ENCODE peak calls at places on chromosomes 11 and 22, in four cellular contexts. One of them, this sample, is unnamed.

GRCh38 chr11:113563766-113564165 is 88.6 kb upstream of the DRD2 start:
- DNase-seq in left ventricle myocardium inferior: no peak
- DNase-seq in sigmoid colon: no peak
- DNase-seq in CD8-positive, alpha-beta T cell: no peak
- DNase-seq in this sample: no peak

GRCh38 chr11:127710831-127711230 is 710.3 kb upstream of the KIRREL3 start:
- DNase-seq in left ventricle myocardium inferior: no peak
- DNase-seq in sigmoid colon: no peak
- DNase-seq in CD8-positive, alpha-beta T cell: no peak
- DNase-seq in this sample: no peak

GRCh38 chr22:40572976-40573375 is 63.5 kb downstream of the MRTFA start:
- DNase-seq in left ventricle myocardium inferior: no peak
- DNase-seq in sigmoid colon: no peak
- DNase-seq in CD8-positive, alpha-beta T cell: no peak
- DNase-seq in this sample: no peak

GRCh38 chr11:86625544-86625943 is 46.9 kb downstream of the ME3 start:
- DNase-seq in left ventricle myocardium inferior: no peak
- DNase-seq in sigmoid colon: no peak
- DNase-seq in CD8-positive, alpha-beta T cell: no peak
- DNase-seq in this sample: no peak

GRCh38 chr22:45105281-45105700 is 58.4 kb upstream of the NUP50 start:
- DNase-seq in left ventricle myocardium inferior: no peak
- DNase-seq in sigmoid colon: no peak
- DNase-seq in CD8-positive, alpha-beta T cell: no peak
- DNase-seq in this sample: no peak

GRCh38 chr11:75867778-75868374 is 52.9 kb downstream of the UVRAG start:
- DNase-seq in left ventricle myocardium inferior: no peak
- DNase-seq in sigmoid colon: no peak
- DNase-seq in CD8-positive, alpha-beta T cell: peak
- DNase-seq in this sample: no peak

GRCh38 chr11:18853086-18853720 is 61.6 kb upstream of the PTPN5 start:
- DNase-seq in left ventricle myocardium inferior: no peak
- DNase-seq in sigmoid colon: no peak
- DNase-seq in CD8-positive, alpha-beta T cell: no peak
- DNase-seq in this sample: no peak

GRCh38 chr11:32113637-32114203 is 22.8 kb downstream of the RCN1 start:
- DNase-seq in left ventricle myocardium inferior: no peak
- DNase-seq in sigmoid colon: no peak
- DNase-seq in CD8-positive, alpha-beta T cell: no peak
- DNase-seq in this sample: no peak

GRCh38 chr11:62556872-62557631 is 10.4 kb upstream of the AHNAK start:
- DNase-seq in left ventricle myocardium inferior: no peak
- DNase-seq in sigmoid colon: no peak
- DNase-seq in CD8-positive, alpha-beta T cell: peak
- DNase-seq in this sample: peak

GRCh38 chr22:36998620-36999351 is 20.5 kb downstream of the TST start:
- DNase-seq in left ventricle myocardium inferior: no peak
- DNase-seq in sigmoid colon: no peak
- DNase-seq in CD8-positive, alpha-beta T cell: no peak
- DNase-seq in this sample: peak

GRCh38 chr11:61720597-61720996 is 31.8 kb upstream of the MYRF start:
- DNase-seq in left ventricle myocardium inferior: no peak
- DNase-seq in sigmoid colon: no peak
- DNase-seq in CD8-positive, alpha-beta T cell: no peak
- DNase-seq in this sample: no peak

GRCh38 chr11:130671801-130672700 is 223.6 kb downstream of the ADAMTS15 start:
- DNase-seq in left ventricle myocardium inferior: peak
- DNase-seq in sigmoid colon: peak
- DNase-seq in CD8-positive, alpha-beta T cell: no peak
- DNase-seq in this sample: peak

GRCh38 chr22:36433318-36434231 is 45.8 kb upstream of the MYH9 start:
- DNase-seq in left ventricle myocardium inferior: no peak
- DNase-seq in sigmoid colon: no peak
- DNase-seq in CD8-positive, alpha-beta T cell: no peak
- DNase-seq in this sample: no peak

GRCh38 chr11:47869548-47870393 is 21.6 kb upstream of the NUP160 start:
- DNase-seq in left ventricle myocardium inferior: no peak
- DNase-seq in sigmoid colon: no peak
- DNase-seq in CD8-positive, alpha-beta T cell: no peak
- DNase-seq in this sample: no peak

GRCh38 chr11:31422703-31423102 is 53.0 kb downstream of the DNAJC24 start:
- DNase-seq in left ventricle myocardium inferior: no peak
- DNase-seq in sigmoid colon: no peak
- DNase-seq in CD8-positive, alpha-beta T cell: no peak
- DNase-seq in this sample: no peak

GRCh38 chr11:33377100-33377851 is 120.1 kb downstream of the HIPK3 start:
- DNase-seq in left ventricle myocardium inferior: no peak
- DNase-seq in sigmoid colon: no peak
- DNase-seq in CD8-positive, alpha-beta T cell: no peak
- DNase-seq in this sample: no peak

GRCh38 chr22:39569066-39569465 is 1.5 kb upstream of the CACNA1I start:
- DNase-seq in left ventricle myocardium inferior: no peak
- DNase-seq in sigmoid colon: no peak
- DNase-seq in CD8-positive, alpha-beta T cell: no peak
- DNase-seq in this sample: no peak

GRCh38 chr11:131430466-131431176 is 60.2 kb downstream of the NTM start:
- DNase-seq in left ventricle myocardium inferior: no peak
- DNase-seq in sigmoid colon: no peak
- DNase-seq in CD8-positive, alpha-beta T cell: no peak
- DNase-seq in this sample: no peak

GRCh38 chr22:30028731-30029130 is 51.5 kb upstream of the HORMAD2 start:
- DNase-seq in left ventricle myocardium inferior: no peak
- DNase-seq in sigmoid colon: no peak
- DNase-seq in CD8-positive, alpha-beta T cell: no peak
- DNase-seq in this sample: no peak

GRCh38 chr11:64148917-64149617 is 16.8 kb downstream of the MACROD1 start:
- DNase-seq in left ventricle myocardium inferior: no peak
- DNase-seq in sigmoid colon: no peak
- DNase-seq in CD8-positive, alpha-beta T cell: no peak
- DNase-seq in this sample: no peak
- TF ChIP-seq CTCF in left ventricle myocardium inferior: peak
- TF ChIP-seq CTCF in sigmoid colon: peak
- TF ChIP-seq CTCF in CD8-positive, alpha-beta T cell: peak
- TF ChIP-seq CTCF in this sample: no peak

DNA sequence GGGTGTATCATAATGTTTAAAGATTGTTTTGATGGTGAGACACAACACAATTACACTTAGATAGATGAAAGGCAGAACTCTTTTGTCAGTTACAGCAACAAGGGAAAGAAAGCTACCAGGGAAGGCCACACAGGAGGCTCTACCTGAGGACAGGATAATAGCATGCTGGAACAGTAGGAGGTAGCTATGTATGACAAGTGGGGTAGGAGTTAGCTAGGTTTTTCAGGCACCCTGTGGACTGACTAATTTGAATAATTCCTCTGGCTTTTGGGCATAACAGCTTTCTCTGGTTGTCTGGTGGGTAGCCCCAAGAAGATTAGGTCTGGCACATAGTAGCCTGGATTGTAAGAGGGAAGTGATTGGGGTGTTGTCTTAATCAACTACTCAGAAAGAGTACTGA is 475.4 kb upstream of the CHORDC1 start:
- DNase-seq in left ventricle myocardium inferior: no peak
- DNase-seq in sigmoid colon: no peak
- DNase-seq in CD8-positive, alpha-beta T cell: no peak
- DNase-seq in this sample: no peak
- TF ChIP-seq CTCF in left ventricle myocardium inferior: no peak
- TF ChIP-seq CTCF in sigmoid colon: no peak
- TF ChIP-seq CTCF in CD8-positive, alpha-beta T cell: no peak
- TF ChIP-seq CTCF in this sample: no peak

GRCh38 chr11:68749061-68749491 is 2.2 kb downstream of the TESMIN start:
- DNase-seq in left ventricle myocardium inferior: no peak
- DNase-seq in sigmoid colon: no peak
- DNase-seq in CD8-positive, alpha-beta T cell: no peak
- DNase-seq in this sample: no peak
- TF ChIP-seq CTCF in left ventricle myocardium inferior: no peak
- TF ChIP-seq CTCF in sigmoid colon: no peak
- TF ChIP-seq CTCF in CD8-positive, alpha-beta T cell: no peak
- TF ChIP-seq CTCF in this sample: no peak

DNA sequence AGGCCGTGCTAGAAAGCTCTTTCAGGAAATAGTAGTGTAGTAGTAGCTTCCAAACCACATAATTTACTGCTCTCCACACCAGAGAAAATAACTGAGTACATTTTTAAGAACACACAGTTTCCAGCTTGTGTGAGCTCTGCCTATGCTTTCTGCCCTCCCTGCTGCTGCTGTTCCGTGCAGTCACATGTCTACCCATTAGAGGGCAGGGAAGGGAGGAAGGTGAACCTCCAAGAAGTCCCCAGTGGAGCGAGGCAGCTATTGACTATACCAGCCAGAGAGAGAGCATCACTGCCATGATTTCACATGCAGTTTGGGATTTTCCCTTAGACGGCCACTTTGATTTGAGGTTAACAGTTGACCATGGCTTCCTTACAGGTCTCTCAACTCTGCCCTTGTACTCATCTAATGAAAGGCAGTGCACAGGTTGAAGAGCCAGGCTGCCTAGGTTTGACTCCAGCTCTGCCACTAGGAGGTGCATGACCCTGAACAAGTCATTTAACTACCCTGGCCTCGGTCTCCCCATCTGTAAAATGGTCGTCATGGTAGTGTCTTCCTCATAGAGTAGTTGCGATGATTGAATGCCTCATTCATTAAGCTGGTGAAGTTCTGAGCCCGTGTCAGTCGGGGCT is 19.7 kb upstream of the CTTN start:
- DNase-seq in left ventricle myocardium inferior: no peak
- DNase-seq in sigmoid colon: peak
- DNase-seq in CD8-positive, alpha-beta T cell: no peak
- DNase-seq in this sample: no peak
- TF ChIP-seq CTCF in left ventricle myocardium inferior: no peak
- TF ChIP-seq CTCF in sigmoid colon: no peak
- TF ChIP-seq CTCF in CD8-positive, alpha-beta T cell: no peak
- TF ChIP-seq CTCF in this sample: no peak

DNA sequence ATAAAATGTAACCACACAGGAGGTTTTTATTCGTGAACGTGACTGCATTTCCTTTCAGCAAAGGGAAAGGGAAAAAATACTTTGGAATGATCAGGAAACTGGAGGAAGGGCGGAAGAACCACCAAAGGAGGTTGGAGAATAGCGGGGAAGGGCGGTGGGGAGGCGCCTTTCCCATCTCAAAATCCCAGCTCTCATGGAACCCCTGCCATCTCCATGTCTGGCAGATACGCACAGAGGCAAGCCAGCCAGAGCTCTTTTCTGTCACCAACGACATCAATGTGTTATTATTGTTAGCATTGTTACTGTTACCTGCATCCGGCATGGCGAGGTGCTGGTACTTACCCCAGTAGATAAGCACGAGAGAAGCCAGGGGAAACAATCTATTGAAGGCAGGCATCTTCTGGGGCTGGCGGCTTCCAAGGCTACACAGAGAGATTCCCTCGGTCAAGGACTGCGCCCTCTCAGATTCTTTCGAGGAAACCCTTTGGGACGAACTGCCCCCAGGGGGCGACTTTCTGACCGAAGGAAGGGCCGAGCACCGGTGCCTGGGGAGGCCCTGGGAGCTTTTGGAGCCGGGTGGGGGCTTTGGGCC is 923 bp downstream of the SCN3B start:
- DNase-seq in left ventricle myocardium inferior: no peak
- DNase-seq in sigmoid colon: no peak
- DNase-seq in CD8-positive, alpha-beta T cell: no peak
- DNase-seq in this sample: no peak
- TF ChIP-seq CTCF in left ventricle myocardium inferior: no peak
- TF ChIP-seq CTCF in sigmoid colon: no peak
- TF ChIP-seq CTCF in CD8-positive, alpha-beta T cell: no peak
- TF ChIP-seq CTCF in this sample: no peak

GRCh38 chr11:1807628-1807995 is 27.2 kb upstream of the SYT8 start:
- DNase-seq in left ventricle myocardium inferior: no peak
- DNase-seq in sigmoid colon: no peak
- DNase-seq in CD8-positive, alpha-beta T cell: no peak
- DNase-seq in this sample: no peak
- TF ChIP-seq CTCF in left ventricle myocardium inferior: no peak
- TF ChIP-seq CTCF in sigmoid colon: no peak
- TF ChIP-seq CTCF in CD8-positive, alpha-beta T cell: no peak
- TF ChIP-seq CTCF in this sample: no peak

GRCh38 chr11:60589611-60590010 is 74.4 kb downstream of the MS4A13 start:
- DNase-seq in left ventricle myocardium inferior: no peak
- DNase-seq in sigmoid colon: no peak
- DNase-seq in CD8-positive, alpha-beta T cell: no peak
- DNase-seq in this sample: no peak
- TF ChIP-seq CTCF in left ventricle myocardium inferior: no peak
- TF ChIP-seq CTCF in sigmoid colon: no peak
- TF ChIP-seq CTCF in CD8-positive, alpha-beta T cell: no peak
- TF ChIP-seq CTCF in this sample: no peak

This sample was measured in kidney.